ENCODE peak calls at places on chromosomes 3 and 15, in four cellular contexts. X, B, U and Y are unnamed samples.

GRCh38 chr3:160758929-160759577 is 3.0 kb downstream of the PPM1L start:
- DNase-seq in B (no peak), U (no peak), X (no peak), Y (peak)

GRCh38 chr3:8705575-8705974 is 28.0 kb upstream of the CAV3 start:
- DNase-seq in U (no peak), X (no peak), B (no peak), Y (no peak)

GRCh38 chr15:69747193-69747592 is 294.6 kb downstream of the RPLP1 start:
- DNase-seq in B (no peak), U (no peak), X (no peak), Y (no peak)

GRCh38 chr3:178508443-178508825 is 27.8 kb upstream of the KCNMB2 start:
- DNase-seq in U (peak), B (no peak), X (no peak), Y (no peak)

GRCh38 chr3:94928921-94929320 is 866.1 kb downstream of the NSUN3 start:
- DNase-seq in B (no peak), U (peak), X (peak), Y (peak)

GRCh38 chr3:116259984-116260383 is 185.3 kb downstream of the LSAMP start:
- DNase-seq in U (no peak), X (no peak), B (no peak), Y (no peak)

GRCh38 chr3:4218426-4219226 is 84.5 kb upstream of the SETMAR start:
- DNase-seq in X (no peak), U (no peak), B (no peak), Y (no peak)

GRCh38 chr15:31338318-31338878 is 11.8 kb downstream of the KLF13 start:
- DNase-seq in X (no peak), U (no peak), B (no peak), Y (no peak)

GRCh38 chr3:47605646-47606045 is 27.0 kb upstream of the CSPG5 start:
- DNase-seq in B (no peak), U (no peak), X (no peak), Y (no peak)

GRCh38 chr15:40471105-40471777 is 457 bp downstream of the CHST14 start:
- DNase-seq in U (peak), X (peak), B (no peak), Y (peak)

GRCh38 chr3:46553154-46553553 is 12.9 kb downstream of the LRRC2 start:
- DNase-seq in X (no peak), U (no peak), B (no peak), Y (no peak)

GRCh38 chr15:52107238-52107637 is 5.3 kb downstream of the BCL2L10 start:
- DNase-seq in X (no peak), U (no peak), B (no peak), Y (no peak)

GRCh38 chr3:152127058-152127457 is 141.7 kb upstream of the MBNL1 start:
- DNase-seq in U (no peak), X (peak), B (no peak), Y (no peak)

GRCh38 chr15:26038693-26039092 is 175.6 kb upstream of the ATP10A start:
- DNase-seq in X (no peak), U (no peak), B (no peak), Y (no peak)